ENCODE peak calls at places on chromosomes 16 and 17, in nine cellular contexts. X is A549, C is gastrocnemius medialis, O is HL-60, E is A673, B is testis, L is mucosa of descending colon, Y is PC-9, G is H9. P is an unnamed sample.
A peak's percentile ranks its signal among the peaks of the same experiment; 100 is the strongest.

GRCh38 chr17:72233981-72234380 is 113.2 kb downstream of the SOX9 start:
- DNase-seq in X (no peak), C (no peak), O (no peak), E (no peak), B (no peak), L (no peak), Y (no peak), G (no peak), P (no peak)

GRCh38 chr17:49224198-49224996 is 6.2 kb downstream of the PHOSPHO1 start:
- DNase-seq in X (no peak), C (no peak), O (no peak), E (no peak), B (peak; percentile 29), L (peak; percentile 75), Y (no peak), G (peak; percentile 82), P (no peak)

GRCh38 chr17:73749337-73749807 is 105.1 kb upstream of the SDK2 start:
- DNase-seq in X (no peak), C (no peak), O (no peak), E (no peak), B (no peak), L (no peak), Y (no peak), G (no peak), P (no peak)

GRCh38 chr17:78917451-78918307 is 7.5 kb downstream of the TIMP2 start:
- DNase-seq in X (no peak), C (no peak), O (no peak), E (no peak), B (no peak), L (no peak), Y (no peak), G (no peak), P (no peak)

GRCh38 chr17:72381597-72382397 is 261.0 kb downstream of the SOX9 start:
- DNase-seq in X (no peak), C (no peak), O (no peak), E (no peak), B (no peak), L (no peak), Y (no peak), G (peak; percentile 90), P (no peak)

GRCh38 chr16:2835638-2836493 is 5.8 kb downstream of the ZG16B start:
- DNase-seq in X (peak; percentile 90), C (no peak), O (no peak), E (no peak), B (no peak), L (no peak), Y (peak; percentile 99), G (peak; percentile 71), P (peak; percentile 70)

GRCh38 chr16:57775661-57776469 is 26.4 kb downstream of the KIFC3 start:
- DNase-seq in X (peak; percentile 60), C (peak; percentile 51), O (no peak), E (no peak), B (no peak), L (peak; percentile 54), Y (no peak), G (peak; percentile 98), P (peak; percentile 62)

GRCh38 chr17:73338050-73338491 is 26.3 kb upstream of the CDC42EP4 start:
- DNase-seq in X (no peak), C (no peak), O (no peak), E (no peak), B (no peak), L (no peak), Y (no peak), G (no peak), P (no peak)

GRCh38 chr17:15456486-15456885 is 10.9 kb downstream of the CDRT4 start:
- DNase-seq in X (no peak), C (peak; percentile 90), O (no peak), E (no peak), B (peak; percentile 20), L (no peak), Y (no peak), G (no peak), P (no peak)

GRCh38 chr17:15454328-15454727 is 13.1 kb downstream of the CDRT4 start:
- DNase-seq in X (no peak), C (no peak), O (no peak), E (no peak), B (no peak), L (no peak), Y (no peak), G (no peak), P (no peak)

GRCh38 chr17:15457723-15458094 is 9.7 kb downstream of the CDRT4 start:
- DNase-seq in X (no peak), C (peak; percentile 65), O (no peak), E (no peak), B (peak; percentile 51), L (no peak), Y (no peak), G (no peak), P (no peak)

GRCh38 chr17:15453782-15454181 is 13.6 kb downstream of the CDRT4 start:
- DNase-seq in X (no peak), C (no peak), O (no peak), E (no peak), B (no peak), L (no peak), Y (no peak), G (no peak), P (no peak)

GRCh38 chr17:15456972-15457722 is 10.3 kb downstream of the CDRT4 start:
- DNase-seq in X (no peak), C (peak; percentile 86), O (no peak), E (no peak), B (peak; percentile 45), L (no peak), Y (no peak), G (no peak), P (no peak)
- TF ChIP-seq CTCF in X (no peak), C (peak; percentile 49), O (no peak), E (no peak), B (no peak), L (no peak), Y (no peak), G (peak; percentile 9), P (no peak)

DNA sequence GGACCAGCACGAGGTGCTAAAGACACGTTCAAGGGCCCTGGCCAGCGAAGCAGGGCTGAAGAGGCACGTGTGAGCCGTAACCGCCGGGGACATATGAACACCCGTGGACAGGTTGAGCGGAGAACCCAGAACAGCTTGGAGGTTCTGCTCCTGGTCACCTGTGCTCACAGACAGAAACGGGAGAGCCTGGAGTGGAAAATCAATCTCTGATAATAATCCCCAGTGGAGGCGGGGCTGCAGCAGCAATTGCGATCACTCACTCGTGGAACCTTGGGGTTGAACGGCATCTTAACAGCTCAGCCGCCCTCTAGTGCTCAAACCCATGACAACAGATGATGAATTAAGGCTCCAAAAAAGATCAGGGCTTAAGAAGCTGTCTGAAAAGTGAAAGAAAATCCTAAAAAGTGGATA is 25.6 kb downstream of the WIPI1 start:
- DNase-seq in X (peak; percentile 50), C (no peak), O (no peak), E (peak; percentile 69), B (no peak), L (no peak), Y (no peak), G (peak; percentile 45), P (peak; percentile 15)
- TF ChIP-seq CTCF in X (peak; percentile 44), C (no peak), O (peak; percentile 10), E (peak; percentile 67), B (no peak), L (no peak), Y (peak; percentile 50), G (peak; percentile 66), P (no peak)

GRCh38 chr17:37661372-37662014 is 18.2 kb upstream of the DDX52 start:
- DNase-seq in X (peak; percentile 30), C (no peak), O (no peak), E (no peak), B (no peak), L (no peak), Y (no peak), G (no peak), P (no peak)

GRCh38 chr17:37664214-37664613 is 21.0 kb upstream of the DDX52 start:
- DNase-seq in X (no peak), C (no peak), O (no peak), E (no peak), B (no peak), L (no peak), Y (no peak), G (no peak), P (no peak)

GRCh38 chr17:37662358-37662757 is 19.1 kb upstream of the DDX52 start:
- DNase-seq in X (no peak), C (no peak), O (no peak), E (no peak), B (no peak), L (no peak), Y (no peak), G (peak; percentile 67), P (peak; percentile 35)

GRCh38 chr17:37657202-37657601 is 14.0 kb upstream of the DDX52 start:
- DNase-seq in X (no peak), C (no peak), O (no peak), E (no peak), B (no peak), L (no peak), Y (no peak), G (no peak), P (no peak)

DNA sequence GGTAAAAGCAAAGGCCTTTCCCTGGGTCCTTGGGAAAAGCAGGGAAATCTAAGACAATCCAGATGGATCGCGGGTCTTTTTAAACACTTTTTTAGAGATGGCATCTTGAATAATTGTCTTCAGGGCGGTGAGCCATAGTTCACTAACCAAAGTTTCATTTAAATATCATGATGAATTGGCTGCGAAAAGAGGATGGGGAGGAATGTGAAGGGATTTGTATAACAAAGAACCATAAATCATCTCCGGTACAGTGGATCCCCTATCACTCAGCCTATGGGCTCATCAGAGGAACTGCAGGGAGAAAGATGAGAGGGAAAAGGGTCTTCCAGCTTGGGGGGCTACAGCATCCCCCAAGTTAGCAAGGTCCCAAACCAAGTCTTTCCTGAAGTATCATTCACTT is 16.6 kb upstream of the DDX52 start:
- DNase-seq in X (no peak), C (no peak), O (no peak), E (no peak), B (no peak), L (no peak), Y (no peak), G (no peak), P (no peak)
- TF ChIP-seq CTCF in X (no peak), C (no peak), O (no peak), E (no peak), B (no peak), L (no peak), Y (no peak), G (peak; percentile 28), P (no peak)

GRCh38 chr17:58337600-58338453 is 9.2 kb upstream of the TSPOAP1 start:
- DNase-seq in X (no peak), C (peak; percentile 44), O (peak; percentile 94), E (no peak), B (peak; percentile 61), L (peak; percentile 94), Y (no peak), G (peak; percentile 94), P (peak; percentile 70)

GRCh38 chr17:58338907-58339774 is 10.5 kb upstream of the TSPOAP1 start:
- DNase-seq in X (no peak), C (no peak), O (peak; percentile 98), E (no peak), B (no peak), L (peak; percentile 86), Y (no peak), G (peak; percentile 95), P (peak; percentile 67)

GRCh38 chr17:58339775-58340622 is 11.4 kb upstream of the TSPOAP1 start:
- DNase-seq in X (no peak), C (no peak), O (no peak), E (no peak), B (no peak), L (no peak), Y (no peak), G (no peak), P (no peak)

GRCh38 chr17:58337126-58337599 is 8.6 kb upstream of the TSPOAP1 start:
- DNase-seq in X (no peak), C (no peak), O (no peak), E (no peak), B (no peak), L (peak; percentile 72), Y (no peak), G (peak; percentile 48), P (no peak)

DNA sequence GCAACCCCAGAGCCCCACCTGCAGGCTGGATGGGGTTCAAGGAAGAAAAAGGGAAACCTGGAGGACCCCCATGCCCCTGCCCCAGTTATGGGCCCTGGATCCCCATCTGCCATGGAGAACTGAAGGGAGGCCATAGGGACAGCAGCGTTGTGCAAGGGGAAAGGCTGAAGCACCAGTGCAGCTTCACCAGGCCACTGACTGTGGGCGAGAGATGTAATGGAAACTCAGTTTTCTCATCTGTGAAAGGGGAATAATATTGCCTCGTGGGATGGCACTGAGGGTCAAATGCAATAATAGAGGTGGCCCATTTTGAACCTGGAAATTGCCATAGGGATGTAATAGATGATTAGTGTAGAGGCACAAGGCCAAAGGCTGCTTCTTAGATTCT is 9.9 kb upstream of the TSPOAP1 start:
- DNase-seq in X (no peak), C (no peak), O (no peak), E (no peak), B (no peak), L (no peak), Y (no peak), G (no peak), P (no peak)
- TF ChIP-seq CTCF in X (no peak), C (no peak), O (no peak), E (no peak), B (no peak), L (no peak), Y (no peak), G (peak; percentile 32), P (no peak)

P was measured in colonic mucosa.